ENCODE peak calls at places on chromosome 7, in nine cellular contexts. W is SK-N-SH, L is WTC11, A is lower lobe of right lung, O is chondrocyte, R is uterus, Q is heart right ventricle, J is AG04450, H is H1. Z is an unnamed sample.

GRCh38 chr7:30003098-30003497 is 13.5 kb upstream of the SCRN1 start:
- DNase-seq in A (no peak), J (no peak), Q (no peak), O (no peak), L (no peak), R (no peak), W (no peak), H (no peak), Z (no peak)

GRCh38 chr7:117673367-117673766 is 193.5 kb downstream of the CFTR start:
- DNase-seq in L (peak), R (no peak), W (no peak), O (no peak), Q (peak), H (peak), A (peak), J (no peak), Z (peak)

GRCh38 chr7:22357311-22358175 is 589 bp upstream of the RAPGEF5 start:
- DNase-seq in R (no peak), Q (peak), H (peak), W (no peak), L (no peak), A (no peak), O (no peak), J (no peak), Z (peak)

GRCh38 chr7:16563281-16564022 is 36.8 kb downstream of the LRRC72 start:
- DNase-seq in H (no peak), A (no peak), R (no peak), O (no peak), L (no peak), Q (no peak), J (no peak), W (no peak), Z (no peak)

GRCh38 chr7:156155988-156156733 is 343.9 kb upstream of the SHH start:
- DNase-seq in J (no peak), R (no peak), H (no peak), O (no peak), A (no peak), W (no peak), L (no peak), Q (no peak), Z (no peak)

GRCh38 chr7:30140456-30140855 is 5.7 kb downstream of the MTURN start:
- DNase-seq in J (no peak), L (no peak), O (no peak), H (no peak), A (no peak), R (no peak), W (no peak), Q (no peak), Z (no peak)

GRCh38 chr7:126973066-126973465 is 279.7 kb downstream of the GRM8 start:
- DNase-seq in H (no peak), W (no peak), J (no peak), L (no peak), O (no peak), R (no peak), Q (no peak), A (no peak), Z (no peak)

GRCh38 chr7:70855373-70855772 is 276.6 kb upstream of the GALNT17 start:
- DNase-seq in L (no peak), R (no peak), A (no peak), H (no peak), Q (no peak), J (no peak), O (no peak), W (no peak), Z (no peak)

GRCh38 chr7:149458235-149458634 is 2.6 kb downstream of the ZNF777 start:
- DNase-seq in L (no peak), R (no peak), A (no peak), H (peak), Q (no peak), O (no peak), W (no peak), J (no peak), Z (no peak)

GRCh38 chr7:29884399-29885272 is 78.3 kb downstream of the WIPF3 start:
- DNase-seq in H (no peak), J (no peak), R (peak), L (peak), A (no peak), Q (no peak), W (peak), O (no peak), Z (peak)

GRCh38 chr7:325051-325798 is 35.3 kb downstream of the FOXL3 start:
- DNase-seq in L (no peak), J (no peak), Q (no peak), H (no peak), W (no peak), A (peak), R (no peak), O (peak), Z (no peak)

GRCh38 chr7:111439977-111440376 is 122.3 kb downstream of the IMMP2L start:
- DNase-seq in R (no peak), O (no peak), Q (no peak), W (no peak), H (no peak), J (no peak), L (no peak), A (no peak), Z (no peak)

GRCh38 chr7:26440993-26441636 is 149.5 kb downstream of the SNX10 start:
- DNase-seq in A (no peak), L (no peak), W (no peak), H (no peak), J (no peak), O (no peak), R (no peak), Q (no peak), Z (peak)

GRCh38 chr7:6730343-6730633 is 23.5 kb upstream of the ZNF12 start:
- DNase-seq in O (no peak), R (no peak), J (no peak), L (no peak), Q (no peak), W (no peak), A (no peak), H (no peak), Z (no peak)

GRCh38 chr7:158655931-158656441 is 48.6 kb downstream of the NCAPG2 start:
- DNase-seq in W (no peak), L (no peak), R (no peak), Q (no peak), A (no peak), J (no peak), O (no peak), H (no peak), Z (no peak)

GRCh38 chr7:136652635-136653370 is 215.6 kb upstream of the CHRM2 start:
- DNase-seq in J (no peak), H (no peak), R (no peak), O (no peak), Q (no peak), A (no peak), L (no peak), W (no peak), Z (no peak)

GRCh38 chr7:121620953-121621606 is 225.0 kb upstream of the FAM3C start:
- DNase-seq in W (no peak), H (peak), L (peak), J (no peak), R (no peak), Q (no peak), O (no peak), A (no peak), Z (no peak)

GRCh38 chr7:131640686-131641085 is 84.3 kb upstream of the PODXL start:
- DNase-seq in J (no peak), A (no peak), H (no peak), O (no peak), L (no peak), Q (no peak), R (no peak), W (no peak), Z (no peak)

GRCh38 chr7:103689262-103689661 is 243.3 kb upstream of the SLC26A5 start:
- DNase-seq in J (no peak), A (no peak), W (no peak), L (no peak), H (no peak), R (no peak), O (no peak), Q (no peak), Z (no peak)

GRCh38 chr7:24732646-24733413 is 24.4 kb downstream of the GSDME start:
- DNase-seq in R (no peak), L (no peak), Q (no peak), W (no peak), O (no peak), H (no peak), J (peak), A (no peak), Z (no peak)

GRCh38 chr7:23115991-23116390 is 10.4 kb downstream of the KLHL7 start:
- DNase-seq in L (no peak), H (no peak), A (no peak), O (no peak), J (no peak), W (no peak), Q (no peak), R (no peak), Z (no peak)

GRCh38 chr7:80060218-80060806 is 74.3 kb upstream of the GNAI1 start:
- DNase-seq in R (no peak), O (no peak), W (peak), L (no peak), J (peak), Q (no peak), A (no peak), H (no peak), Z (no peak)

GRCh38 chr7:142391191-142391992 is 133.5 kb upstream of the PRSS58 start:
- DNase-seq in J (no peak), A (no peak), Q (no peak), L (peak), O (no peak), H (peak), W (no peak), R (no peak), Z (peak)

GRCh38 chr7:137958593-137959431 is 43.1 kb downstream of the CREB3L2 start:
- DNase-seq in R (no peak), L (no peak), A (no peak), Q (no peak), W (no peak), J (no peak), O (no peak), H (no peak), Z (no peak)

GRCh38 chr7:19561121-19561805 is 147.6 kb downstream of the POLR1F start:
- DNase-seq in L (no peak), R (no peak), H (no peak), J (no peak), W (no peak), A (no peak), Q (no peak), O (no peak), Z (no peak)

GRCh38 chr7:99955247-99955646 is 20.6 kb downstream of the AZGP1 start:
- DNase-seq in A (no peak), J (no peak), O (no peak), H (no peak), R (no peak), W (no peak), Q (no peak), L (no peak), Z (no peak)

GRCh38 chr7:31775511-31775910 is 88.5 kb downstream of the PPP1R17 start:
- DNase-seq in O (no peak), Q (no peak), A (no peak), L (no peak), H (no peak), R (no peak), J (no peak), W (no peak), Z (no peak)

GRCh38 chr7:31776616-31777015 is 89.6 kb downstream of the PPP1R17 start:
- DNase-seq in Q (no peak), H (no peak), O (no peak), A (no peak), J (no peak), R (no peak), L (no peak), W (no peak), Z (no peak)

GRCh38 chr7:31767686-31768358 is 80.8 kb downstream of the PPP1R17 start:
- DNase-seq in A (no peak), J (no peak), O (no peak), W (no peak), Q (no peak), L (peak), R (no peak), H (peak), Z (no peak)

DNA sequence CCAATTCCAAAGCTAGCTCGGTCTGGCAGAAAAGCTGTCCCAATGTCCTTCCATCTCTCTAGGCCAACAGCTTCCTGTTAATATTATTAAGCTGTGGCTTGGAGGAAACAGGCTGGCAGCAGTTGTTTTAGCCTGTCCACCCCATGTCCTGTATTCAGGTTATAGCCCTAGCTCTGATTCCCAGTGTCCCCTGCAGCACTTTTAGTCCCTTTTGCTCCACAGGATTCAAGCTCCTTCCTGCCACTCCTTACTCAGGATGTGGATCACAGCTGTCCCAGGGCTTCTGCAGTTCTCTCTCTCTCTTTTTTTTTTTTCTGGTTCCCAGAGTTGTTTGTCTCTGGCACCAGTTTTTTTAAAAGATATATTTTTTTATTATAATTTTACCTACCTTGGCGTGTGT is 85.2 kb downstream of the PPP1R17 start:
- DNase-seq in L (no peak), R (no peak), Q (no peak), H (no peak), W (no peak), A (no peak), O (no peak), J (no peak), Z (no peak)
- TF ChIP-seq CTCF in L (no peak), R (no peak), Q (no peak), H (no peak), W (no peak), A (no peak), O (no peak), J (no peak), Z (no peak)

GRCh38 chr7:5501465-5501864 is 77.8 kb upstream of the TNRC18 start:
- DNase-seq in L (no peak), A (no peak), O (no peak), Q (no peak), H (no peak), J (no peak), W (peak), R (no peak), Z (no peak)

GRCh38 chr7:5500777-5501350 is 77.2 kb upstream of the TNRC18 start:
- DNase-seq in H (no peak), O (no peak), Q (no peak), A (no peak), L (no peak), R (no peak), J (no peak), W (peak), Z (no peak)

GRCh38 chr7:5497158-5498103 is 73.8 kb upstream of the TNRC18 start:
- DNase-seq in A (no peak), L (no peak), H (no peak), Q (no peak), J (no peak), O (no peak), W (peak), R (no peak), Z (no peak)

GRCh38 chr7:5502726-5503243 is 79.2 kb upstream of the TNRC18 start:
- DNase-seq in J (no peak), O (no peak), Q (no peak), H (no peak), L (no peak), R (no peak), A (no peak), W (no peak), Z (no peak)

GRCh38 chr7:5500056-5500776 is 76.6 kb upstream of the TNRC18 start:
- DNase-seq in R (no peak), H (no peak), Q (no peak), A (no peak), W (peak), L (no peak), J (no peak), O (no peak), Z (no peak)
- TF ChIP-seq CTCF in R (no peak), H (no peak), Q (no peak), A (no peak), W (no peak), L (no peak), J (no peak), O (no peak), Z (no peak)

GRCh38 chr7:73612598-73613269 is 11.6 kb downstream of the MLXIPL start:
- DNase-seq in H (no peak), J (no peak), Q (no peak), R (no peak), O (no peak), W (no peak), L (no peak), A (no peak), Z (no peak)
- TF ChIP-seq CTCF in H (peak), J (peak), Q (no peak), R (no peak), O (peak), W (peak), L (no peak), A (no peak), Z (no peak)

GRCh38 chr7:43954524-43955228 is 28.4 kb downstream of the UBE2D4 start:
- DNase-seq in W (peak), H (peak), O (no peak), J (peak), R (no peak), A (no peak), L (peak), Q (peak), Z (peak)
- TF ChIP-seq CTCF in W (peak), H (peak), O (peak), J (peak), R (no peak), A (peak), L (no peak), Q (peak), Z (peak)

DNA sequence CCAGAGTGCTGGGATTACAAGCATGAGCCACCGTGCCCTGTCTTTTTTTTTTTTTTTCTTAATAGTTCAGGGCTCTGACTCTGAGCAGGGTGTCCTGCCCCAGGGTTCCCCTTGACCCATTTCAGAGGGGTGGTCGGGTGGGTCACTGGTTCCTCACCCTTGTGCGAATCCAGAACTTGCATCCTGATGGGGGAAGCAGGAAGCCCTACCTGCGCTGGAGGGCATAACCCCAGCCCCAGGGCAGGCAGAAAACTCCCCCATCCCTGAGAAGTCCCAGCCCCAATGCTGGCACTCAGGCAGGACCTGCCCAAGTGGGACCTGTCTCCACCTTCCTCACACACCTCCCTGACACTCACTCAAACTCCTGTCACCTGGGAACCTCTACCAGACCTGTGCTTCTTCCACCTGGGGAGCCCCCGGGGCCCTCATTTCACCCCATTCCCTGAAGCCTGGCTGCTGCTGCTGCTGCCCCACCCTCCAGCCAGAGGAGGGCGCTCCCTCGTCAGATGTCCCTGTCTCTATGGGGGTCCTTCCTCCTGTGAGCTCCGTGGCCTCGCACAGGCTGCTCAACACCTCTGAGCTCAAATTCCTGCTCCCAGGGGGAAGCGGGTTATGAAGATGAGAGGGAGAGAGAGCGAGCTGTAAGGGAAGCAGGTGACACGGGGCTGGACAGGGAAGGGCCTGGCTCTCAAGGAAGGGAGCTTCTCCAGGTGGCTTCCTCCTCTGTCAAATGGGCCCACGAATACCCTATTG is 15.1 kb upstream of the ZNF273 start:
- DNase-seq in L (peak), W (peak), Q (no peak), O (no peak), J (no peak), H (peak), R (no peak), A (peak), Z (peak)
- TF ChIP-seq CTCF in L (peak), W (peak), Q (peak), O (peak), J (no peak), H (peak), R (peak), A (peak), Z (peak)

GRCh38 chr7:133344275-133344674 is 91.4 kb downstream of the EXOC4 start:
- DNase-seq in W (peak), J (no peak), R (no peak), Q (no peak), A (no peak), O (no peak), H (no peak), L (no peak), Z (no peak)
- TF ChIP-seq CTCF in W (peak), J (peak), R (no peak), Q (peak), A (no peak), O (peak), H (peak), L (no peak), Z (peak)

DNA sequence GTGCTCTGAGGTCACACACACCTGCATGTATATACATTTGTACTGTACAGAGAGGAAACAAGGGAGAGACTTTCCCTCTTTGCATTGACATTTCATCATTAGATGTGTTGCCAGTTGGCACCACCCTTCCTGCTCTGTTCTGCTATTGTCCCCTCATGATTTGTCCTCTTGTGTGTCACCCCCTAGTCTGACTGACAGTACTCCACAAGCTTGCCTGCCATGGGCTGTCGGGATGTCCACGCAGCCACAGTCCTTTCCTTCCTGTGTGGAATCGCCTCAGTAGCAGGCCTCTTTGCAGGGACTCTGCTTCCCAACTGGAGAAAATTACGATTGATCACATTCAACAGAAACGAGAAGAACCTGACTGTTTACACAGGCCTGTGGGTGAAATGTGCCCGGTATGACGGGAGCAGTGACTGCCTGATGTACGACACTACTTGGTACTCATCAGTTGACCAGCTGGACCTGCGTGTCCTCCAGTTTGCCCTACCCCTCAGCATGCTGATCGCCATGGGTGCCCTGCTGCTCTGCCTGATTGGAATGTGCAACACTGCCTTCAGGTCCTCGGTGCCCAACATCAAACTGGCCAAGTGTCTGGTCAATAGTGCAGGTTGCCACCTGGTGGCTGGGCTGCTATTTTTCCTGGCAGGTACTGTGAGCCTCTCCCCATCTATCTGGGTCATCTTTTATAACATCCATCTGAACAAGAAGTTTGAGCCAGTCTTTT is 9.4 kb downstream of the CLDN12 start:
- DNase-seq in R (no peak), H (peak), J (no peak), A (no peak), Q (no peak), O (no peak), L (peak), W (peak), Z (peak)
- TF ChIP-seq CTCF in R (no peak), H (peak), J (peak), A (no peak), Q (no peak), O (peak), L (no peak), W (peak), Z (no peak)

GRCh38 chr7:154856737-154857136 is 146.2 kb downstream of the PAXIP1 start:
- DNase-seq in H (no peak), L (no peak), Q (no peak), R (no peak), W (no peak), O (no peak), J (no peak), A (no peak), Z (no peak)
- TF ChIP-seq CTCF in H (no peak), L (no peak), Q (no peak), R (no peak), W (no peak), O (no peak), J (no peak), A (no peak), Z (no peak)